ENCODE peak calls at places on chromosome 3, in five cellular contexts. F, Q, J, Z and R are unnamed samples.
A peak's percentile ranks its signal among the peaks of the same experiment; 100 is the strongest.

GRCh38 chr3:114775395-114775794 is 371.7 kb downstream of the ZBTB20 start:
- DNase-seq in F (no peak), Q (no peak), J (no peak), Z (no peak), R (no peak)

GRCh38 chr3:167450195-167450594 is 23.6 kb downstream of the SERPINI2 start:
- DNase-seq in F (no peak), Q (no peak), J (no peak), Z (no peak), R (no peak)

GRCh38 chr3:117681619-117682018 is 972.0 kb downstream of the TUSC7 start:
- DNase-seq in F (no peak), Q (no peak), J (no peak), Z (no peak), R (no peak)

GRCh38 chr3:4757056-4757948 is 221.9 kb upstream of the BHLHE40 start:
- DNase-seq in F (no peak), Q (peak; percentile 83), J (no peak), Z (no peak), R (no peak)

GRCh38 chr3:194738254-194739093 is 52.8 kb downstream of the FAM43A start:
- DNase-seq in F (peak; percentile 76), Q (no peak), J (no peak), Z (peak; percentile 22), R (no peak)

GRCh38 chr3:157201648-157202278 is 41.8 kb upstream of the CCNL1 start:
- DNase-seq in F (peak; percentile 63), Q (peak; percentile 52), J (no peak), Z (peak; percentile 19), R (peak; percentile 10)

GRCh38 chr3:45923755-45924154 is 19.5 kb upstream of the CXCR6 start:
- DNase-seq in F (no peak), Q (no peak), J (no peak), Z (peak; percentile 6), R (no peak)

GRCh38 chr3:71355862-71356261 is 227.7 kb downstream of the FOXP1 start:
- DNase-seq in F (no peak), Q (no peak), J (no peak), Z (no peak), R (no peak)

GRCh38 chr3:47112997-47113396 is 50.9 kb downstream of the SETD2 start:
- DNase-seq in F (no peak), Q (no peak), J (no peak), Z (no peak), R (no peak)

GRCh38 chr3:195209836-195210551 is 61.0 kb downstream of the XXYLT1 start:
- DNase-seq in F (peak; percentile 28), Q (no peak), J (peak; percentile 37), Z (no peak), R (no peak)

GRCh38 chr3:14242490-14243311 is 64.1 kb downstream of the LSM3 start:
- DNase-seq in F (no peak), Q (no peak), J (peak; percentile 15), Z (no peak), R (no peak)

GRCh38 chr3:48607519-48607918 is 1.9 kb downstream of the UQCRC1 start:
- DNase-seq in F (no peak), Q (no peak), J (no peak), Z (no peak), R (no peak)

GRCh38 chr3:72657666-72658065 is 190.6 kb downstream of the SHQ1 start:
- DNase-seq in F (no peak), Q (no peak), J (peak; percentile 21), Z (no peak), R (no peak)

GRCh38 chr3:193803288-193803687 is 210.3 kb downstream of the OPA1 start:
- DNase-seq in F (no peak), Q (peak; percentile 88), J (peak; percentile 61), Z (no peak), R (peak; percentile 32)

GRCh38 chr3:153894857-153895256 is 226.3 kb upstream of the ARHGEF26 start:
- DNase-seq in F (no peak), Q (no peak), J (no peak), Z (no peak), R (no peak)

GRCh38 chr3:129795596-129795995 is 97.9 kb downstream of the TMCC1 start:
- DNase-seq in F (peak; percentile 19), Q (peak; percentile 1), J (no peak), Z (peak; percentile 63), R (no peak)

GRCh38 chr3:170164720-170165119 is 16.8 kb downstream of the PHC3 start:
- DNase-seq in F (no peak), Q (no peak), J (peak; percentile 51), Z (no peak), R (no peak)

GRCh38 chr3:28349397-28350000 is 875 bp upstream of the AZI2 start:
- DNase-seq in F (no peak), Q (no peak), J (no peak), Z (peak; percentile 69), R (no peak)

GRCh38 chr3:140467104-140467577 is 210.7 kb upstream of the TRIM42 start:
- DNase-seq in F (no peak), Q (no peak), J (no peak), Z (peak; percentile 34), R (peak; percentile 21)

GRCh38 chr3:157445897-157446296 is 9.2 kb downstream of the PTX3 start:
- DNase-seq in F (peak; percentile 33), Q (no peak), J (no peak), Z (no peak), R (no peak)

GRCh38 chr3:130604806-130605205 is 87.8 kb downstream of the COL6A6 start:
- DNase-seq in F (no peak), Q (no peak), J (no peak), Z (no peak), R (no peak)

GRCh38 chr3:113223831-113224240 is 12.5 kb downstream of the BOC start:
- DNase-seq in F (no peak), Q (no peak), J (no peak), Z (no peak), R (no peak)

GRCh38 chr3:12287727-12288465 is 974 bp upstream of the PPARG start:
- DNase-seq in F (no peak), Q (peak; percentile 64), J (peak; percentile 47), Z (no peak), R (peak; percentile 77)

GRCh38 chr3:12288466-12289129 is at the start of gene PPARG:
- DNase-seq in F (no peak), Q (peak; percentile 88), J (peak; percentile 85), Z (peak; percentile 73), R (peak; percentile 49)

GRCh38 chr3:12286504-12286903 is 2.4 kb upstream of the PPARG start:
- DNase-seq in F (no peak), Q (no peak), J (no peak), Z (no peak), R (peak; percentile 3)

GRCh38 chr3:12285003-12285555 is 3.8 kb upstream of the PPARG start:
- DNase-seq in F (no peak), Q (no peak), J (no peak), Z (no peak), R (no peak)

GRCh38 chr3:12286927-12287726 is 1.7 kb upstream of the PPARG start:
- DNase-seq in F (no peak), Q (peak; percentile 41), J (peak; percentile 54), Z (no peak), R (peak; percentile 51)
- H3K4me3 ChIP-seq in F (no peak overlapping the region), Q (peak overlapping the region; percentile 23), J (peak overlapping the region; percentile 29), Z (peak overlapping the region; percentile 40), R (peak overlapping the region; percentile 57)

GRCh38 chr3:106365061-106365691 is 496.4 kb upstream of the CBLB start:
- DNase-seq in F (no peak), Q (no peak), J (no peak), Z (no peak), R (no peak)

GRCh38 chr3:106355873-106356272 is 487.1 kb upstream of the CBLB start:
- DNase-seq in F (no peak), Q (no peak), J (no peak), Z (no peak), R (no peak)

GRCh38 chr3:106359692-106360091 is 490.9 kb upstream of the CBLB start:
- DNase-seq in F (no peak), Q (no peak), J (no peak), Z (no peak), R (no peak)
- H3K4me1 ChIP-seq in F (no peaks in the 10 kb centered on the region), Q (no peaks in the 10 kb centered on the region), J (no peaks in the 10 kb centered on the region), Z (peaks cover 3% of the 10 kb centered on the region), R (no peaks in the 10 kb centered on the region)

DNA sequence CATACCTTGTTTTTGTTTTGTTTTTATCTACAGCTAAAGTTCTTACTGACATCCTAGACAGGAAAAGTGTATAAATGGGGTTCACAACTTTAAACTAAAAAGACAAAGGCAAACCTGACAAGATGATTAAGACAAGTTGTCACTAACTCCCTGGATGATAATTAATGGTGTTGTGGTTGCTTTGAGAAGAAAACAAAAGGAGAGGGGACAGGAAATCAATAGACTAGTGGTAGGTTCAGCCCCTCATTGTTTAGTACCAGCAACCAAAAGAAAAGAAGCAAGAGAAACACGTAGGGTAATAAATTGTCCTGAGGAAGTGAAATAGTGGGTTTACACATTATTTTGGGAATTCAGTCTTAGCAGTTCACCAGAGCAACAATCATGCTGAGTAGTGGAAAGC is 78.8 kb downstream of the BFSP2 start:
- DNase-seq in F (no peak), Q (no peak), J (no peak), Z (no peak), R (no peak)
- H3K4me3 ChIP-seq in F (no peak overlapping the region), Q (no peak overlapping the region), J (no peak overlapping the region), Z (no peak overlapping the region), R (no peak overlapping the region)

GRCh38 chr3:61978460-61979419 is 394.6 kb downstream of the FEZF2 start:
- DNase-seq in F (peak; percentile 42), Q (no peak), J (no peak), Z (no peak), R (no peak)

GRCh38 chr3:61975936-61976335 is 397.4 kb downstream of the FEZF2 start:
- DNase-seq in F (no peak), Q (no peak), J (no peak), Z (no peak), R (no peak)

GRCh38 chr3:61981005-61981404 is 392.3 kb downstream of the FEZF2 start:
- DNase-seq in F (no peak), Q (no peak), J (no peak), Z (no peak), R (no peak)

GRCh38 chr3:61983479-61983878 is 389.9 kb downstream of the FEZF2 start:
- DNase-seq in F (no peak), Q (no peak), J (no peak), Z (no peak), R (no peak)

GRCh38 chr3:61979645-61980430 is 393.5 kb downstream of the FEZF2 start:
- DNase-seq in F (peak; percentile 83), Q (no peak), J (no peak), Z (no peak), R (no peak)
- H3K4me1 ChIP-seq in F (peaks cover 37% of the 10 kb centered on the region), Q (no peaks in the 10 kb centered on the region), J (no peaks in the 10 kb centered on the region), Z (peaks cover 10% of the 10 kb centered on the region), R (no peaks in the 10 kb centered on the region)

DNA sequence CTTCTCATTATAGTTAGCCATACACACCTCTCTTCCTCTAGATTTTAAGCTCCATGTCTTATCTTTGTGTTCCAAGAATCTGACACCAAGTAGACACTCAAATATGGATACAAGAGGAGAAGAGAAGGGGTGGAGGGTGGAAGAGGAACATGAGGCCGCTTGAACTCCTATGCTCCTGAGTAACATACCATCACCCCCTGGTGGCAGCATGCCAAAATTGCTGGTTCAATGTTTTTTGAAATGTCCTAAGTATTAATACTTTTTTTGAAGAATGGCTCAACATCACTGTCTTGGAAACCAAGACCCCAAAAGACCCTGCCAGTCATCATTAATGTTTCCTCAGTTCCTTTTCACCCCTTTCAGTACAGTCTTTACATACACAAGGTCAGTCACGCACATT is 71.8 kb upstream of the HACD2 start:
- DNase-seq in F (no peak), Q (no peak), J (no peak), Z (no peak), R (no peak)
- H3K4me3 ChIP-seq in F (no peak overlapping the region), Q (no peak overlapping the region), J (no peak overlapping the region), Z (no peak overlapping the region), R (no peak overlapping the region)